ENCODE peak calls at places on chromosomes 7 and 10, in six cellular contexts. B, O, D, G, Y and Q are unnamed samples.

GRCh38 chr10:61452655-61453641 is at the start of gene TMEM26:
- DNase-seq in D (peak), O (no peak), G (peak), B (peak), Y (no peak), Q (no peak)

GRCh38 chr7:156950381-156950858 is 908 bp downstream of the NOM1 start:
- DNase-seq in G (no peak), Y (no peak), D (no peak), O (no peak), B (no peak), Q (peak)

GRCh38 chr10:83212632-83213349 is 926.5 kb upstream of the GHITM start:
- DNase-seq in D (no peak), O (no peak), B (no peak), Y (no peak), G (no peak), Q (peak)

GRCh38 chr7:117950601-117951278 is 77.5 kb upstream of the CTTNBP2 start:
- DNase-seq in Y (no peak), G (no peak), D (no peak), O (no peak), B (peak), Q (peak)

GRCh38 chr7:124033093-124033806 is 383 bp upstream of the TMEM229A start:
- DNase-seq in D (peak), G (peak), Y (no peak), O (no peak), B (peak), Q (no peak)

GRCh38 chr7:96441551-96442104 is 119.7 kb upstream of the SLC25A13 start:
- DNase-seq in D (no peak), G (peak), Y (no peak), O (no peak), B (no peak), Q (no peak)

GRCh38 chr7:135164357-135165021 is 6.0 kb downstream of the CYREN start:
- DNase-seq in Y (no peak), D (no peak), O (no peak), B (no peak), G (no peak), Q (no peak)

GRCh38 chr7:102044984-102045673 is 227.7 kb downstream of the CUX1 start:
- DNase-seq in Y (peak), B (peak), O (no peak), G (peak), D (no peak), Q (no peak)

GRCh38 chr7:70776627-70777101 is 355.3 kb upstream of the GALNT17 start:
- DNase-seq in G (no peak), B (no peak), D (no peak), Y (no peak), O (no peak), Q (no peak)

GRCh38 chr10:29470355-29470705 is 164.4 kb downstream of the SVIL start:
- DNase-seq in O (peak), D (peak), G (peak), Y (no peak), B (peak), Q (no peak)

GRCh38 chr10:51397695-51398094 is 301.7 kb downstream of the CSTF2T start:
- DNase-seq in B (peak), G (no peak), O (no peak), Y (no peak), D (no peak), Q (peak)
- TF ChIP-seq EZH2phosphoT487 in B (no peak), G (no peak), O (no peak), Y (no peak), D (no peak), Q (no peak)

GRCh38 chr7:16708980-16709379 is 44.6 kb upstream of the TSPAN13 start:
- DNase-seq in O (no peak), B (peak), D (peak), Y (no peak), G (no peak), Q (peak)

GRCh38 chr7:16711730-16712129 is 41.8 kb upstream of the TSPAN13 start:
- DNase-seq in B (no peak), G (no peak), Y (no peak), O (no peak), D (no peak), Q (peak)

GRCh38 chr7:16710641-16711040 is 42.9 kb upstream of the TSPAN13 start:
- DNase-seq in O (no peak), Y (no peak), G (no peak), D (no peak), B (no peak), Q (no peak)

GRCh38 chr7:16712916-16713315 is 40.6 kb upstream of the TSPAN13 start:
- DNase-seq in D (no peak), O (no peak), G (peak), B (no peak), Y (no peak), Q (peak)

GRCh38 chr7:16708496-16708895 is 45.1 kb upstream of the TSPAN13 start:
- DNase-seq in G (no peak), Y (no peak), O (no peak), D (peak), B (no peak), Q (no peak)
- TF ChIP-seq EZH2phosphoT487 in G (no peak), Y (no peak), O (no peak), D (no peak), B (no peak), Q (no peak)

GRCh38 chr10:71517310-71518159 is 120.8 kb downstream of the CDH23 start:
- DNase-seq in D (no peak), O (no peak), G (no peak), Y (no peak), B (no peak), Q (no peak)
- TF ChIP-seq EZH2phosphoT487 in D (no peak), O (no peak), G (no peak), Y (no peak), B (no peak), Q (no peak)

GRCh38 chr10:4543943-4544540 is 282.0 kb upstream of the AKR1E2 start:
- DNase-seq in B (no peak), Y (no peak), G (no peak), D (no peak), O (no peak), Q (no peak)

GRCh38 chr10:4546931-4547330 is 279.1 kb upstream of the AKR1E2 start:
- DNase-seq in D (no peak), Y (no peak), O (no peak), B (no peak), G (no peak), Q (no peak)

GRCh38 chr10:4546500-4546899 is 279.5 kb upstream of the AKR1E2 start:
- DNase-seq in B (peak), Y (peak), G (no peak), D (no peak), O (no peak), Q (peak)

GRCh38 chr10:4541292-4541691 is 284.7 kb upstream of the AKR1E2 start:
- DNase-seq in D (no peak), G (no peak), O (no peak), Y (peak), B (peak), Q (peak)

DNA sequence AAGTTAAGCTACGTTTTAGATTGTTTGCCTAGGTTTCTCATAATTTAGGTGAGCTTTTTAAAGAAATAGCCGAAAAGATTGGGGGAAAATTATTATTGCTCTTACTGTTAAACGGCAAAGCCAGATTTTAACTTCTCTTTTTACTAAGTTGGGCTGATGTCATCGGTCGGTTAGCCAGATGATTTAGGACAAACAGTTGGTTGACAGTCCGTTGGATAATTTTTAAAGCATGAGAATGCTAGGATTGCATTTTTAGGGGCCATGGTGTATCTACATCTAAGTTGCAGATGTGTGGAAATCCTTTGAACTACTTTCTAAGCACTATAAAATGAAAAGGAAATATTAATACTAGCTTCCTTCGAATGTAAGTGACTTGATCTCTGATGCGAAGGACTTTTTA is 280.9 kb upstream of the AKR1E2 start:
- DNase-seq in D (no peak), G (no peak), O (no peak), B (no peak), Y (no peak), Q (no peak)
- TF ChIP-seq EZH2phosphoT487 in D (no peak), G (no peak), O (no peak), B (no peak), Y (no peak), Q (no peak)

GRCh38 chr7:29563590-29564454 is at the start of gene PRR15:
- DNase-seq in B (peak), Y (peak), D (peak), O (no peak), G (peak), Q (peak)

GRCh38 chr7:29565982-29566746 is 2.5 kb downstream of the PRR15 start:
- DNase-seq in D (peak), G (no peak), Y (no peak), O (no peak), B (no peak), Q (no peak)

GRCh38 chr7:29565634-29565981 is 2.0 kb downstream of the PRR15 start:
- DNase-seq in O (no peak), G (no peak), Y (no peak), D (no peak), B (no peak), Q (no peak)

GRCh38 chr7:29565186-29565540 is 1.5 kb downstream of the PRR15 start:
- DNase-seq in O (no peak), Y (no peak), D (peak), G (no peak), B (no peak), Q (no peak)

DNA sequence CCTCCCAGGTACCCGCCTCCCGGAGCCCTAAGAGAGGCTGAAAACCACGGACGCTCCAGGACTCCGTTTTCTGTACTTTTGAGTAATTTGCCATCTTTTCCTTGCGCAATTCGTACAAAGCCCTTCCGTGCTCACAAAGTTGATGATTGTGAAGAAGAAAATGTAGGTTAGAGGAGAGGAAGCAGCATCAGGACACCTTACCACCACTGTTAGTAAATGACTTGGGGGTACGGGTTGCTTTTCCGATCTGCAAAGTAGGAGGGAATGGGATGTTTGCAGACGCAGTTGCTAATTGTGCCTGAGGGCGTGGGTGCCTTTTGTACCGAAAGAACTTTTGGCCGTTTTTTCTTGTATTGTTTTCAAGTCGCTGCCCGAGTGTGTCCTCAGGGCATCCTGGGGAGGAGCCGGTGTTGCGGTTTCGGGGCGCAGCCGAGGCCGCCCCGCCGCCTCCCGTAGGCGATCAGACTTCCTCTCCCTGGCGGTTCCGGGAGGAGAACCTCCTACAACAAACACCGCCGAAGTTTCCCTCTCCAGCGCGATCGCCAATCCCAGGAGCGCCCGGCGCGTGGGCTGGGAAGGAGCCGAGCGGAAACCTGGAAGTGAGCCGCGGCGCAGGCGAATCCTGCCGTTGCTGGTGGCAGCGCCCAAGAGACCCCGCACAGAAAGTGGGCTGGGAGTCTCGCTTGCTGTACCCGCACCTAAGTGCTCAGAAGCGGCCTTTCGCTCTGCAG is 985 bp downstream of the PRR15 start:
- DNase-seq in D (peak), G (peak), O (no peak), B (peak), Y (no peak), Q (peak)
- TF ChIP-seq EZH2phosphoT487 in D (no peak), G (peak), O (no peak), B (no peak), Y (no peak), Q (peak)

DNA sequence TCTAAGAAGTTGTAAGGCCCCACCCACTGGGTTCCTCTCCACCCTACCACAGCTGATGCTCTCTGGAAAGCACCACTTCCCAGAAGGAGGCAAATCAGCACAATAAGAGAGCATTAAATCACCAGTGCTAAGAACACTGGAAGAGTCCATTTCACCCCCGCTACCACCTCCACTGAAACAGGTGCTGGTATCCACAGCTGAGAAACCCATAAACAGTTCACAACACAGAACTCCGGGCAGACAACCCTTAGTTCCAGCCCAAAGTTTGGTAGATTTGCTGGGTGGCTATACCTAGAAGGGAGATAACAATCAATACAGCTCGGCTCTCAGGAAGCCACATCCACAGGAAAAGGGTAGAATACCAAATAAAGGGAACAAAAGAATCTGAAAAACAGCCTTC is 34.1 kb downstream of the ZNF680 start:
- DNase-seq in Y (no peak), B (no peak), O (no peak), D (no peak), G (no peak), Q (no peak)
- TF ChIP-seq EZH2phosphoT487 in Y (no peak), B (no peak), O (no peak), D (no peak), G (no peak), Q (no peak)

DNA sequence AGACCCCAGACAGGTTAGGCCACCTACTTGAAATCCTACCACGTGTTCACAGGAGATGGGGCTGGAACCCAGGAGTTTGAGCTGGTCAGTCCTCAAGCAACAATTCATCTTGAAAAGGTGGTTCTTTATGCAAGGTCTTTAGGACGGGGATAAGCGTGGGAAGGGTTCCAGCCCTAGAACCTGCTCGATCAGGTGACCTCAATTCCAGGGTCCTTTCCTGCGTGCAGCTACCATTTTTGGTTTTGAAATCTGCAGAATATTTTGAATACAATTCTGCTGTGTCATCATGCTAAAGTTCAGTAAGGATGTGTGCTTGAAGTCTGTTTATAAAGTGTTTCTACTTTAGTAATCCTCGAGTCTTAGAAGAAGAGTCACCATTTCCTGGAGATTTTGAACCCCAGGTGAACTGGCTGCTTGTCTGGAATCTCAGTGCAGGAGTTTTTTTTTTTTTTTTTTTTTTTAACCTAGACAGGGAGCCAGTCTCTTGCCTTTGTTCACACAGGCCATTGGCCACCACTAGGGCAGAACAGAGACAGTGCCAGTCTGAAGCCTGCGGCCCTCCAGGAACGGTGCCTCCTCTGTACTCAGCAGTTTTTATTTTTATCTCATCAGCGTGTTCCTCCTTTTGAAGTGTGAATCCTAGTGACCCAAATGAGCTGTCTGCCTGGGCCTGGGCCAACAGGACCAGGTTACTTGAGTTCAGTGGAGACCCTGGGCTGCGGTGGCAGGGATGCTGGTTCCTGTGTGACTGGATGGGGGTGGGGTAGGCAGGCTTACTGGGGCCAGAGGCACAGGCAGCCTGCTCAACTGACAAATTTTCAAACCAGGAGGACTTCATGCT is 54.6 kb downstream of the EEPD1 start:
- DNase-seq in D (no peak), Y (no peak), G (no peak), O (no peak), B (peak), Q (peak)
- TF ChIP-seq EZH2phosphoT487 in D (no peak), Y (no peak), G (no peak), O (no peak), B (no peak), Q (no peak)

DNA sequence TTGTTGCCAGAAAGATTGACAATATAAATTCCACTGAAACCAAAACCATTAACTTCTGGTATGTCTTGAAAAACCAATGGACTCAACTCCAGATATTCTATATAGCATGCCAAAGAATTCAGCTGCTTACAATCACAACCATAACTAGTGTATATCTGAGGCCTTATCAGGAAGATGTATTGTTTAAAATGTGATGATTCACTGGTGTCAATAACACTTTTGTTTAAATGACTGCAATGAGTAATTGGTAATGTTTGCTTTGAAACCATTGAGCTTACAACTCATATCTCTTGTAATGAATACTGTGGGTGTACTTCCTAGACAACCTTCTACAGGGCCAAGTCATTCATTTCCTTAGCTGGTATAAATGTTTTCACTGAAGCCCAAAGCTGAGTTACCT is 727.9 kb upstream of the KCND2 start:
- DNase-seq in O (no peak), B (peak), D (no peak), G (no peak), Y (peak), Q (peak)
- TF ChIP-seq EZH2phosphoT487 in O (no peak), B (no peak), D (no peak), G (no peak), Y (no peak), Q (no peak)

GRCh38 chr7:150848561-150849115 is 3.7 kb upstream of the AOC1 start:
- DNase-seq in Y (no peak), G (no peak), D (no peak), B (no peak), O (no peak), Q (no peak)

GRCh38 chr7:150845471-150845870 is 6.8 kb upstream of the AOC1 start:
- DNase-seq in D (no peak), B (peak), Y (no peak), O (no peak), G (peak), Q (no peak)

GRCh38 chr7:150848111-150848510 is 4.2 kb upstream of the AOC1 start:
- DNase-seq in B (no peak), G (no peak), D (no peak), O (no peak), Y (no peak), Q (no peak)

GRCh38 chr7:150847536-150847935 is 4.8 kb upstream of the AOC1 start:
- DNase-seq in B (no peak), D (no peak), Y (no peak), O (no peak), G (no peak), Q (no peak)

GRCh38 chr7:150846291-150847115 is 5.8 kb upstream of the AOC1 start:
- DNase-seq in G (no peak), B (no peak), Y (no peak), D (no peak), O (no peak), Q (no peak)
- TF ChIP-seq EZH2phosphoT487 in G (no peak), B (no peak), Y (no peak), D (no peak), O (no peak), Q (no peak)